ENCODE peak calls at places on chromosome 2, in five cellular contexts. One of them, this sample, is unnamed.

GRCh38 chr2:237566401-237567235 is at the start of gene PRLH:
- DNase-seq in A549: no peak
- DNase-seq in mesenchymal stem cell: no peak
- DNase-seq in HepG2: no peak
- DNase-seq in GM12878: no peak
- DNase-seq in this sample: no peak

GRCh38 chr2:165609672-165610071 is 140.2 kb downstream of the CSRNP3 start:
- DNase-seq in A549: no peak
- DNase-seq in GM12878: no peak
- DNase-seq in HepG2: no peak
- DNase-seq in mesenchymal stem cell: no peak
- DNase-seq in this sample: no peak

GRCh38 chr2:239305222-239305575 is 95.6 kb downstream of the HDAC4 start:
- DNase-seq in GM12878: no peak
- DNase-seq in HepG2: no peak
- DNase-seq in A549: no peak
- DNase-seq in mesenchymal stem cell: no peak
- DNase-seq in this sample: no peak

GRCh38 chr2:229180658-229181057 is 90.4 kb downstream of the PID1 start:
- DNase-seq in HepG2: no peak
- DNase-seq in GM12878: no peak
- DNase-seq in A549: no peak
- DNase-seq in mesenchymal stem cell: no peak
- DNase-seq in this sample: no peak

GRCh38 chr2:101991731-101992145 is at the start of gene IL1R2:
- DNase-seq in A549: no peak
- DNase-seq in GM12878: no peak
- DNase-seq in HepG2: no peak
- DNase-seq in mesenchymal stem cell: no peak
- DNase-seq in this sample: no peak

GRCh38 chr2:55112229-55113016 is 62.2 kb upstream of the RTN4 start:
- DNase-seq in GM12878: no peak
- DNase-seq in A549: no peak
- DNase-seq in mesenchymal stem cell: peak; percentile 83
- DNase-seq in HepG2: peak; percentile 44
- DNase-seq in this sample: peak; percentile 87

GRCh38 chr2:221771297-221771696 is 199.2 kb upstream of the EPHA4 start:
- DNase-seq in GM12878: no peak
- DNase-seq in mesenchymal stem cell: no peak
- DNase-seq in A549: no peak
- DNase-seq in HepG2: no peak
- DNase-seq in this sample: no peak

GRCh38 chr2:239751719-239752355 is 273.3 kb downstream of the NDUFA10 start:
- DNase-seq in HepG2: no peak
- DNase-seq in A549: no peak
- DNase-seq in mesenchymal stem cell: no peak
- DNase-seq in GM12878: no peak
- DNase-seq in this sample: no peak

GRCh38 chr2:234363011-234363487 is 133.8 kb downstream of the ARL4C start:
- DNase-seq in HepG2: peak; percentile 83
- DNase-seq in A549: peak; percentile 98
- DNase-seq in mesenchymal stem cell: peak; percentile 46
- DNase-seq in GM12878: no peak
- DNase-seq in this sample: peak; percentile 36

GRCh38 chr2:201794261-201794660 is 12.1 kb upstream of the CDK15 start:
- DNase-seq in A549: no peak
- DNase-seq in HepG2: no peak
- DNase-seq in GM12878: no peak
- DNase-seq in mesenchymal stem cell: no peak
- DNase-seq in this sample: peak; percentile 40

GRCh38 chr2:101234169-101234938 is 18.3 kb upstream of the CNOT11 start:
- DNase-seq in mesenchymal stem cell: no peak
- DNase-seq in A549: no peak
- DNase-seq in GM12878: no peak
- DNase-seq in HepG2: peak; percentile 63
- DNase-seq in this sample: no peak

GRCh38 chr2:29449499-29449898 is 334.3 kb downstream of the CLIP4 start:
- DNase-seq in mesenchymal stem cell: no peak
- DNase-seq in HepG2: no peak
- DNase-seq in GM12878: no peak
- DNase-seq in A549: no peak
- DNase-seq in this sample: no peak

GRCh38 chr2:63669596-63669995 is 80.8 kb downstream of the MDH1 start:
- DNase-seq in mesenchymal stem cell: no peak
- DNase-seq in A549: no peak
- DNase-seq in GM12878: no peak
- DNase-seq in HepG2: no peak
- DNase-seq in this sample: no peak

GRCh38 chr2:42117182-42117579 is 52.0 kb upstream of the EML4 start:
- DNase-seq in GM12878: no peak
- DNase-seq in A549: no peak
- DNase-seq in mesenchymal stem cell: no peak
- DNase-seq in HepG2: no peak
- DNase-seq in this sample: no peak

GRCh38 chr2:139142252-139142651 is 362.1 kb upstream of the NXPH2 start:
- DNase-seq in A549: peak; percentile 3
- DNase-seq in GM12878: no peak
- DNase-seq in mesenchymal stem cell: peak; percentile 30
- DNase-seq in HepG2: no peak
- DNase-seq in this sample: peak; percentile 15

GRCh38 chr2:128457716-128458115 is 139.0 kb upstream of the HS6ST1 start:
- DNase-seq in A549: no peak
- DNase-seq in GM12878: no peak
- DNase-seq in mesenchymal stem cell: no peak
- DNase-seq in HepG2: no peak
- DNase-seq in this sample: no peak

GRCh38 chr2:151729416-151729811 is 4.9 kb downstream of the NEB start:
- DNase-seq in GM12878: no peak
- DNase-seq in A549: no peak
- DNase-seq in HepG2: no peak
- DNase-seq in mesenchymal stem cell: no peak
- DNase-seq in this sample: no peak
- H3K27ac ChIP-seq in GM12878: no peak overlapping the region
- H3K27ac ChIP-seq in A549: peak overlapping the region; percentile 22
- H3K27ac ChIP-seq in HepG2: no peak overlapping the region
- H3K27ac ChIP-seq in mesenchymal stem cell: no peak overlapping the region
- H3K27ac ChIP-seq in this sample: no peak overlapping the region

DNA sequence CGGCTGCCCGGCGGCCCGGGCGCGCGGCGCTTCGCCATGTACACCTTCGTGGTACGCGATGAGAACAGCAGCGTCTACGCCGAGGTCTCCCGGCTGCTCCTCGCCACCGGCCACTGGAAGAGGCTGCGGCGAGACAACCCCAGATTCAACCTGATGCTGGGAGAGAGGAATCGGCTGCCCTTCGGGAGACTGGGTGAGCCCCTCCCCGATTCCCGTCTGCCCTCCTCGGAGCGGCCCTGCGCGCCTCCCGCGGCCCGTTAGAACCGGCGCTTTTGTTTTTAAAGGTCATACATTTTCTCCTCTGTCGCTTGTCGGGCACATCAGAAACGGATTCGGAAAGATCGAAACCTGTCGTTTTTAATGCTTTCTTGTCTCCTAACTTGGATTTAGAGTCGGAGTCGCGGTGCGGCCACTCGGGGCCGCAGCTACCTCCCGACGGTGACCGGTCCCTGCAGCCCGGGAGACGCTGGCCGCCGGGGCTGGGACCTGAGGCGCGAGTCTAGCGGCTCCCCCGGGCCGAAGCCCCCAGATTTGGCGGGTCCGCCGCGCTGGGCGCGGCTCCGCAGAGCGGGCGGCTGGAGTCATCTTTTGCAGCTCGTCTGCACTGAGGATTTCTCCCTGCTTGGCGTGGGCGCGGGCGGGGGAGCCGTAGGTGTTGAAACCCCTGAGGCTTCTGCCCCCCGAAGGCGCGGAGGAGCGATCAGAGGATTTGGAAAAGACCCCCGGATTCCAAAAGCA is 522 bp downstream of the TTL start:
- DNase-seq in mesenchymal stem cell: peak; percentile 60
- DNase-seq in A549: peak; percentile 54
- DNase-seq in GM12878: no peak
- DNase-seq in HepG2: peak; percentile 25
- DNase-seq in this sample: peak; percentile 69
- H3K4me1 ChIP-seq in mesenchymal stem cell: peaks cover 6% of the 10 kb centered on the region
- H3K4me1 ChIP-seq in A549: peaks cover 13% of the 10 kb centered on the region
- H3K4me1 ChIP-seq in GM12878: peaks cover 14% of the 10 kb centered on the region
- H3K4me1 ChIP-seq in HepG2: peaks cover 24% of the 10 kb centered on the region
- H3K4me1 ChIP-seq in this sample: peaks cover 14% of the 10 kb centered on the region

DNA sequence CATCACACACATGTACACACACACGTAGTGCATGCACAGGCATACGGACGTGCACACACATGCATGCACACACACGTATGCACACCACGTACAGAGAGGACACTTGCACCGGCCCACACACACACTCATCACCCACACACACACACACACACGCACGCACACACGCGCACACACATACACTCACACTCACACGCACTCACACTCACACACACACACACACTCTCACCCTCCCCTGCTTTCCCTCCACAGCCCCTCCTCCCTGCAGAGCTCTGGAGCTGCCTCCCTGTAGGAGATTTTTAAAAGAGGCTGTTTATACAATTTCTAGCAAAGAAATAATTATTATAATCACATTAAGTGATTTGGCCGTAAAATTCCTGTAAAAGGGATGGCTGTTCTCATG is 36.5 kb upstream of the SNED1 start:
- DNase-seq in mesenchymal stem cell: peak; percentile 36
- DNase-seq in GM12878: no peak
- DNase-seq in HepG2: no peak
- DNase-seq in A549: no peak
- DNase-seq in this sample: no peak
- H3K27ac ChIP-seq in mesenchymal stem cell: no peak overlapping the region
- H3K27ac ChIP-seq in GM12878: no peak overlapping the region
- H3K27ac ChIP-seq in HepG2: peak overlapping the region; percentile 74
- H3K27ac ChIP-seq in A549: no peak overlapping the region
- H3K27ac ChIP-seq in this sample: no peak overlapping the region

GRCh38 chr2:26722328-26722727 is 29.8 kb downstream of the KCNK3 start:
- DNase-seq in GM12878: no peak
- DNase-seq in A549: no peak
- DNase-seq in mesenchymal stem cell: no peak
- DNase-seq in HepG2: no peak
- DNase-seq in this sample: no peak

GRCh38 chr2:26720322-26721166 is 28.0 kb downstream of the KCNK3 start:
- DNase-seq in A549: peak; percentile 95
- DNase-seq in GM12878: no peak
- DNase-seq in mesenchymal stem cell: peak; percentile 91
- DNase-seq in HepG2: peak; percentile 58
- DNase-seq in this sample: peak; percentile 80

GRCh38 chr2:26722911-26723310 is 30.4 kb downstream of the KCNK3 start:
- DNase-seq in A549: no peak
- DNase-seq in HepG2: no peak
- DNase-seq in mesenchymal stem cell: no peak
- DNase-seq in GM12878: no peak
- DNase-seq in this sample: no peak

GRCh38 chr2:26723475-26723874 is 31.0 kb downstream of the KCNK3 start:
- DNase-seq in mesenchymal stem cell: no peak
- DNase-seq in GM12878: no peak
- DNase-seq in HepG2: no peak
- DNase-seq in A549: no peak
- DNase-seq in this sample: no peak

GRCh38 chr2:26721267-26722032 is 28.9 kb downstream of the KCNK3 start:
- DNase-seq in HepG2: peak; percentile 70
- DNase-seq in A549: peak; percentile 94
- DNase-seq in GM12878: no peak
- DNase-seq in mesenchymal stem cell: no peak
- DNase-seq in this sample: no peak
- H3K4me1 ChIP-seq in HepG2: peaks cover 48% of the 10 kb centered on the region
- H3K4me1 ChIP-seq in A549: peaks cover 80% of the 10 kb centered on the region
- H3K4me1 ChIP-seq in GM12878: no peaks in the 10 kb centered on the region
- H3K4me1 ChIP-seq in mesenchymal stem cell: peaks cover 31% of the 10 kb centered on the region
- H3K4me1 ChIP-seq in this sample: peaks cover 29% of the 10 kb centered on the region